ENCODE peak calls at places on chromosome 18, in nine cellular contexts. X is GM12864, B is fibroblast of lung, H is heart right ventricle, S is prostate gland, D is AG09309, V is GM23338, U is A549, L is DND-41. N is an unnamed sample.

GRCh38 chr18:9615973-9616559 is 1.7 kb upstream of the PPP4R1 start:
- DNase-seq in X (no peak), L (no peak), U (no peak), V (peak), H (no peak), B (peak), D (no peak), S (no peak), N (peak)

GRCh38 chr18:49647496-49648168 is 85.8 kb downstream of the LIPG start:
- DNase-seq in X (no peak), L (no peak), D (no peak), B (peak), V (no peak), U (no peak), S (no peak), H (no peak), N (no peak)

GRCh38 chr18:2316082-2316481 is 255.2 kb downstream of the METTL4 start:
- DNase-seq in H (no peak), D (no peak), B (peak), L (no peak), X (no peak), V (no peak), S (no peak), U (no peak), N (no peak)

GRCh38 chr18:2850816-2851215 is 4.0 kb downstream of the EMILIN2 start:
- DNase-seq in S (no peak), U (no peak), D (no peak), L (no peak), X (no peak), V (no peak), H (no peak), B (no peak), N (no peak)

GRCh38 chr18:34511435-34511834 is 198.7 kb upstream of the DTNA start:
- DNase-seq in U (no peak), H (no peak), X (no peak), B (no peak), V (no peak), L (no peak), D (no peak), S (no peak), N (no peak)

GRCh38 chr18:67302043-67302442 is 214.5 kb downstream of the DSEL start:
- DNase-seq in L (no peak), V (no peak), D (no peak), S (no peak), U (no peak), H (no peak), X (no peak), B (peak), N (peak)

GRCh38 chr18:21745234-21745633 is 4.6 kb downstream of the MIB1 start:
- DNase-seq in L (no peak), U (no peak), D (no peak), B (no peak), S (no peak), X (no peak), H (no peak), V (peak), N (no peak)

GRCh38 chr18:79495591-79496071 is 99.9 kb downstream of the NFATC1 start:
- DNase-seq in S (no peak), H (no peak), B (no peak), U (no peak), L (no peak), D (no peak), V (no peak), X (no peak), N (no peak)

GRCh38 chr18:63057707-63058106 is 261.9 kb downstream of the BCL2 start:
- DNase-seq in H (no peak), V (no peak), S (no peak), U (no peak), D (no peak), L (no peak), X (no peak), B (no peak), N (no peak)

GRCh38 chr18:78635093-78635800 is 344.4 kb upstream of the SALL3 start:
- DNase-seq in H (no peak), U (no peak), V (no peak), B (no peak), L (no peak), S (no peak), D (no peak), X (no peak), N (no peak)

GRCh38 chr18:63890950-63891304 is 3.4 kb downstream of the SERPINB2 start:
- DNase-seq in X (peak), S (no peak), V (no peak), D (no peak), L (no peak), H (no peak), U (peak), B (no peak), N (peak)

GRCh38 chr18:31497711-31498449 is at the start of gene DSG2:
- DNase-seq in D (no peak), L (no peak), V (peak), S (peak), X (no peak), U (peak), H (peak), B (peak), N (peak)

GRCh38 chr18:27135504-27136207 is 49.5 kb downstream of the CHST9 start:
- DNase-seq in H (no peak), S (no peak), X (no peak), D (no peak), U (no peak), L (no peak), V (no peak), B (no peak), N (no peak)

DNA sequence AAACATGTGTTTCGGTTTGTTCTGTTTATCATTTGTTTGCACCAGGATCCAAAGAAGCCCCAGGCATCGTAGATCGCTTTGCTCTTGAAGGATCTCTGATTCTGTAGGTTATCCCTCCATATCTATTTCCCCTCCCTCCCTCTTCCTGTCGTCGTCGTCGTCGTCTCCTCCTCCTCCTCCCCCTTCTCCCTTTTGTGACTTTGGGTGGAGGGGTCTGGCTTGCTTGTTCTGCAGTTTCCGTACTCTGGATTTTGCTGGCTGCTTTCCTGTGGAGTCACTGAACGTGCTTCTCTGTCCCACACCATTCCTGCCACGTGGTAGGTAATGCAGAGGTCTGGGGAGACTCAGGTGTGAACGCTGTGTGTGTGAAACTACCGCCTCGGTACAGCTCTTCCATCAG is 225.0 kb downstream of the LDLRAD4 start:
- DNase-seq in D (no peak), L (peak), U (no peak), H (no peak), X (no peak), V (no peak), B (no peak), S (no peak), N (no peak)
- H3K4me3 ChIP-seq in D (no peak), L (peak), U (no peak), H (no peak), X (no peak), V (no peak), B (no peak), S (no peak), N (no peak)

DNA sequence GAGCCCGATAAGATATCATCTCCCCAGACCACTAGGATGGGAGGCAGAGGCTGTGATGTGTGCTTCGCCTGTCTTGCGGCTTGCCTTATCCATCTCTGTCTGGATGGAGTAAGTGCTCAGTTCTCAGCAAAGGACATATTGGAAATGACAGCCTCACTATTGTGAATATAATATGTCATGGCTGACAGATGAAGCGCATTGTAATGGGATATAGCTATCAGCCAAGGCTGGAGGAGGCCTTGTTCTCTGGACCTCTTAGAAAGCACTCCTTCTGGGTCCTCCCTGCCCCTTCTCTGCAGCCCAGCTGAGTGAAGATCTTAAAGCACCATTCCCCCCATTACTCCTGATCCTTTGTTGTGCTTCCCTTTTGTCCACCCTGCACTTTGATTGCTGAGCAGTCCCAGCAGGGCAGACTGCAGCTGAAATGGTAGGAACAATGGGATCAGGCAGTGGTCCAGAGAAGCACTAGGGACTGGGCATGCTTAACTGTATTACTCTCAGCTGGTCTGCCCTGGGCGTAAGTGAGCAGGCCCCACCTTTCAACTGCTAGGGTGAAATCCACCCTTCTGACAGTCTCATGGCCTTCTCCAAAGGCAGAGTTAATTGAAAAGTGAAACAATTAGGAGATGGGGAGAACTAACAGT is 265.3 kb downstream of the SETBP1 start:
- DNase-seq in V (no peak), H (no peak), S (no peak), B (no peak), U (no peak), L (no peak), X (no peak), D (no peak), N (no peak)
- TF ChIP-seq CTCF in V (no peak), H (no peak), S (no peak), B (no peak), U (no peak), L (no peak), X (no peak), D (no peak), N (no peak)

GRCh38 chr18:43542016-43542415 is 264.7 kb upstream of the SYT4 start:
- DNase-seq in H (no peak), L (no peak), B (no peak), X (no peak), V (no peak), S (no peak), U (no peak), D (no peak), N (no peak)
- H3K4me3 ChIP-seq in H (no peak), L (no peak), B (no peak), X (no peak), V (no peak), S (no peak), U (no peak), D (no peak), N (no peak)

DNA sequence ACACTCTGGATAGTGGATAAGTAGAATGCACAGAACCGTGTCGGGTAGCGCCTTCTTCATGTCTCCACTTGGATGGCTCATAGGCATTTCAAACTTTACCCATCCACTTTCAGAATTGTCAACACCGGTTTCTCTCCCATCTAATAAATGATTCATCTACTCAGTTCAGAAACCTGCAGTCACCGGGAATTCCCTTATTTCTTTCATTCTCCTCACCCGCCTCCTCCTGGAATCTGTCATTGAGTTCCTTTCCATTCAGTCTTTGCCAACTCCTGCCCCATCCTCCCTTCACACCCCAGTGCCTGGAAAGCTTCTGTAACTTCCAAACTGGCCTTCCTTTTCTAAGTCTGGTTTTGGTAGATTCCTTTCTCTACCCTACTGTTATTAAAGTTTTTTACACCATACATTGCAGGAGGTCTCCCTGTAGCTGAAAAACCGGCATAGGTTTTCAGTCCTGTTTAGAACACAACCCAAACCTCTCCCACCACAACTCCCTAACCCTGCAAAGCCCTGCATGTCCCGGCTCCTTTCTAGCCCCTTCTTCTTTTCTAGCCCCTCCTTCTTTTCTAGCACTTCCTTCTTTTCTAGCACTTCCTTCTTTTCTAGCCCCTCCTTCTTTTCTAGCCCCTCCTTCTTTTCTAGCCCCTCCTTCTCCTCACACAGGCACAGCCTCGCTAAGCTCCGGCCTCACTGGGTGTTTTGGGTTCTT is 133.8 kb upstream of the KLHL14 start:
- DNase-seq in B (peak), D (no peak), V (peak), U (no peak), L (no peak), X (no peak), S (no peak), H (no peak), N (no peak)
- TF ChIP-seq CTCF in B (no peak), D (no peak), V (no peak), U (no peak), L (no peak), X (no peak), S (no peak), H (no peak), N (no peak)

N was measured in cardiac fibroblast.